ENCODE peak calls at places on chromosomes 13 and 19, in eight cellular contexts. One of them, this sample, is unnamed. For H3K27me3, the result is how much of the 10 kb centered on the place peaks cover.

GRCh38 chr13:71866173-71867091 is 572 bp downstream of the DACH1 start:
- DNase-seq in tibial nerve: no peak
- DNase-seq in right lobe of liver: peak
- DNase-seq in AG04450: no peak
- DNase-seq in IMR-90: no peak
- DNase-seq in body of pancreas: peak
- DNase-seq in astrocyte: no peak
- DNase-seq in lower lobe of right lung: peak
- DNase-seq in this sample: no peak

GRCh38 chr13:62747152-62747551 is 1331.5 kb upstream of the PCDH20 start:
- DNase-seq in tibial nerve: no peak
- DNase-seq in right lobe of liver: no peak
- DNase-seq in AG04450: no peak
- DNase-seq in IMR-90: peak
- DNase-seq in body of pancreas: no peak
- DNase-seq in astrocyte: no peak
- DNase-seq in lower lobe of right lung: no peak
- DNase-seq in this sample: no peak

GRCh38 chr19:16897572-16898056 is 8.8 kb downstream of the F2RL3 start:
- DNase-seq in tibial nerve: no peak
- DNase-seq in right lobe of liver: peak
- DNase-seq in AG04450: no peak
- DNase-seq in IMR-90: no peak
- DNase-seq in body of pancreas: peak
- DNase-seq in astrocyte: peak
- DNase-seq in lower lobe of right lung: peak
- DNase-seq in this sample: no peak

GRCh38 chr19:18428837-18429674 is 8.9 kb downstream of the ISYNA1 start:
- DNase-seq in tibial nerve: no peak
- DNase-seq in right lobe of liver: peak
- DNase-seq in AG04450: no peak
- DNase-seq in IMR-90: peak
- DNase-seq in body of pancreas: peak
- DNase-seq in astrocyte: peak
- DNase-seq in lower lobe of right lung: peak
- DNase-seq in this sample: no peak

GRCh38 chr19:13842294-13843103 is 34.4 kb upstream of the NANOS3 start:
- DNase-seq in tibial nerve: peak
- DNase-seq in right lobe of liver: peak
- DNase-seq in AG04450: no peak
- DNase-seq in IMR-90: peak
- DNase-seq in body of pancreas: peak
- DNase-seq in astrocyte: no peak
- DNase-seq in lower lobe of right lung: peak
- DNase-seq in this sample: no peak

GRCh38 chr19:18009412-18010066 is 1.6 kb downstream of the ARRDC2 start:
- DNase-seq in tibial nerve: no peak
- DNase-seq in right lobe of liver: no peak
- DNase-seq in AG04450: no peak
- DNase-seq in IMR-90: peak
- DNase-seq in body of pancreas: no peak
- DNase-seq in astrocyte: peak
- DNase-seq in lower lobe of right lung: no peak
- DNase-seq in this sample: no peak

GRCh38 chr13:113954046-113954841 is 19.6 kb downstream of the C13orf46 start:
- DNase-seq in tibial nerve: no peak
- DNase-seq in right lobe of liver: peak
- DNase-seq in AG04450: no peak
- DNase-seq in IMR-90: no peak
- DNase-seq in body of pancreas: no peak
- DNase-seq in astrocyte: no peak
- DNase-seq in lower lobe of right lung: peak
- DNase-seq in this sample: no peak

GRCh38 chr19:55098716-55099556 is 18.5 kb downstream of the PPP1R12C start:
- DNase-seq in tibial nerve: no peak
- DNase-seq in right lobe of liver: peak
- DNase-seq in AG04450: no peak
- DNase-seq in IMR-90: no peak
- DNase-seq in body of pancreas: no peak
- DNase-seq in astrocyte: no peak
- DNase-seq in lower lobe of right lung: no peak
- DNase-seq in this sample: no peak

GRCh38 chr19:46958542-46958941 is 61.1 kb upstream of the NPAS1 start:
- DNase-seq in tibial nerve: no peak
- DNase-seq in right lobe of liver: no peak
- DNase-seq in AG04450: no peak
- DNase-seq in IMR-90: peak
- DNase-seq in body of pancreas: no peak
- DNase-seq in astrocyte: peak
- DNase-seq in lower lobe of right lung: no peak
- DNase-seq in this sample: peak

GRCh38 chr13:91632071-91632470 is 233.7 kb downstream of the GPC5 start:
- DNase-seq in tibial nerve: no peak
- DNase-seq in right lobe of liver: no peak
- DNase-seq in AG04450: no peak
- DNase-seq in IMR-90: peak
- DNase-seq in body of pancreas: no peak
- DNase-seq in astrocyte: peak
- DNase-seq in lower lobe of right lung: no peak
- DNase-seq in this sample: no peak

GRCh38 chr13:21625366-21625765 is 21.4 kb upstream of the MICU2 start:
- DNase-seq in tibial nerve: no peak
- DNase-seq in right lobe of liver: no peak
- DNase-seq in AG04450: no peak
- DNase-seq in IMR-90: peak
- DNase-seq in body of pancreas: peak
- DNase-seq in astrocyte: peak
- DNase-seq in lower lobe of right lung: no peak
- DNase-seq in this sample: no peak

GRCh38 chr13:27868639-27869435 is 51.0 kb upstream of the PDX1 start:
- DNase-seq in tibial nerve: no peak
- DNase-seq in right lobe of liver: no peak
- DNase-seq in AG04450: no peak
- DNase-seq in IMR-90: peak
- DNase-seq in body of pancreas: peak
- DNase-seq in astrocyte: no peak
- DNase-seq in lower lobe of right lung: no peak
- DNase-seq in this sample: no peak

GRCh38 chr19:10760268-10760944 is 42.5 kb downstream of the DNM2 start:
- DNase-seq in tibial nerve: no peak
- DNase-seq in right lobe of liver: no peak
- DNase-seq in AG04450: no peak
- DNase-seq in IMR-90: no peak
- DNase-seq in body of pancreas: no peak
- DNase-seq in astrocyte: peak
- DNase-seq in lower lobe of right lung: no peak
- DNase-seq in this sample: no peak

GRCh38 chr13:29165840-29166239 is 345.7 kb downstream of the MTUS2 start:
- DNase-seq in tibial nerve: no peak
- DNase-seq in right lobe of liver: no peak
- DNase-seq in AG04450: no peak
- DNase-seq in IMR-90: no peak
- DNase-seq in body of pancreas: no peak
- DNase-seq in astrocyte: no peak
- DNase-seq in lower lobe of right lung: no peak
- DNase-seq in this sample: no peak

GRCh38 chr13:41034382-41034781 is 15.3 kb upstream of the ELF1 start:
- DNase-seq in tibial nerve: no peak
- DNase-seq in right lobe of liver: no peak
- DNase-seq in AG04450: no peak
- DNase-seq in IMR-90: no peak
- DNase-seq in body of pancreas: no peak
- DNase-seq in astrocyte: no peak
- DNase-seq in lower lobe of right lung: no peak
- DNase-seq in this sample: no peak

GRCh38 chr19:13974073-13974472 is 21.8 kb downstream of the DCAF15 start:
- DNase-seq in tibial nerve: no peak
- DNase-seq in right lobe of liver: no peak
- DNase-seq in AG04450: no peak
- DNase-seq in IMR-90: no peak
- DNase-seq in body of pancreas: no peak
- DNase-seq in astrocyte: no peak
- DNase-seq in lower lobe of right lung: no peak
- DNase-seq in this sample: no peak

GRCh38 chr13:113862191-113862765 is 1.6 kb downstream of the GAS6 start:
- DNase-seq in tibial nerve: no peak
- DNase-seq in right lobe of liver: no peak
- DNase-seq in AG04450: no peak
- DNase-seq in IMR-90: peak
- DNase-seq in body of pancreas: no peak
- DNase-seq in astrocyte: no peak
- DNase-seq in lower lobe of right lung: peak
- DNase-seq in this sample: no peak

GRCh38 chr19:10796653-10797052 is 39.4 kb downstream of the TMED1 start:
- DNase-seq in tibial nerve: no peak
- DNase-seq in right lobe of liver: no peak
- DNase-seq in AG04450: no peak
- DNase-seq in IMR-90: no peak
- DNase-seq in body of pancreas: no peak
- DNase-seq in astrocyte: no peak
- DNase-seq in lower lobe of right lung: no peak
- DNase-seq in this sample: no peak

GRCh38 chr19:5686647-5687359 is 3.3 kb upstream of the RPL36 start:
- DNase-seq in tibial nerve: peak
- DNase-seq in right lobe of liver: peak
- DNase-seq in AG04450: peak
- DNase-seq in IMR-90: peak
- DNase-seq in body of pancreas: peak
- DNase-seq in astrocyte: peak
- DNase-seq in lower lobe of right lung: peak
- DNase-seq in this sample: peak

GRCh38 chr13:40247845-40248244 is 418.6 kb downstream of the FOXO1 start:
- DNase-seq in tibial nerve: no peak
- DNase-seq in right lobe of liver: no peak
- DNase-seq in AG04450: no peak
- DNase-seq in IMR-90: no peak
- DNase-seq in body of pancreas: no peak
- DNase-seq in astrocyte: no peak
- DNase-seq in lower lobe of right lung: no peak
- DNase-seq in this sample: no peak

GRCh38 chr19:46907880-46908279 is 47.1 kb downstream of the ARHGAP35 start:
- DNase-seq in tibial nerve: no peak
- DNase-seq in right lobe of liver: no peak
- DNase-seq in AG04450: no peak
- DNase-seq in IMR-90: no peak
- DNase-seq in body of pancreas: peak
- DNase-seq in astrocyte: no peak
- DNase-seq in lower lobe of right lung: no peak
- DNase-seq in this sample: no peak

GRCh38 chr19:18029617-18030338 is 21.8 kb downstream of the ARRDC2 start:
- DNase-seq in tibial nerve: no peak
- DNase-seq in right lobe of liver: peak
- DNase-seq in AG04450: no peak
- DNase-seq in IMR-90: peak
- DNase-seq in body of pancreas: peak
- DNase-seq in astrocyte: no peak
- DNase-seq in lower lobe of right lung: no peak
- DNase-seq in this sample: no peak

GRCh38 chr19:3270908-3271307 is 46.4 kb downstream of the CELF5 start:
- DNase-seq in tibial nerve: no peak
- DNase-seq in right lobe of liver: no peak
- DNase-seq in AG04450: no peak
- DNase-seq in IMR-90: peak
- DNase-seq in body of pancreas: peak
- DNase-seq in astrocyte: peak
- DNase-seq in lower lobe of right lung: no peak
- DNase-seq in this sample: no peak

GRCh38 chr13:24223341-24224231 is 63.1 kb downstream of the SPATA13 start:
- DNase-seq in tibial nerve: no peak
- DNase-seq in right lobe of liver: no peak
- DNase-seq in AG04450: no peak
- DNase-seq in IMR-90: no peak
- DNase-seq in body of pancreas: no peak
- DNase-seq in astrocyte: no peak
- DNase-seq in lower lobe of right lung: no peak
- DNase-seq in this sample: no peak

GRCh38 chr13:39676315-39676876 is 20.9 kb downstream of the COG6 start:
- DNase-seq in tibial nerve: no peak
- DNase-seq in right lobe of liver: no peak
- DNase-seq in AG04450: no peak
- DNase-seq in IMR-90: peak
- DNase-seq in body of pancreas: peak
- DNase-seq in astrocyte: no peak
- DNase-seq in lower lobe of right lung: no peak
- DNase-seq in this sample: no peak

GRCh38 chr13:101915333-101915732 is 462.9 kb downstream of the ITGBL1 start:
- DNase-seq in tibial nerve: no peak
- DNase-seq in right lobe of liver: no peak
- DNase-seq in AG04450: no peak
- DNase-seq in IMR-90: no peak
- DNase-seq in body of pancreas: no peak
- DNase-seq in astrocyte: no peak
- DNase-seq in lower lobe of right lung: no peak
- DNase-seq in this sample: no peak
- H3K27me3 ChIP-seq in tibial nerve: under half
- H3K27me3 ChIP-seq in right lobe of liver: under half
- H3K27me3 ChIP-seq in AG04450: under half
- H3K27me3 ChIP-seq in IMR-90: under half
- H3K27me3 ChIP-seq in body of pancreas: under half
- H3K27me3 ChIP-seq in astrocyte: under half
- H3K27me3 ChIP-seq in lower lobe of right lung: under half
- H3K27me3 ChIP-seq in this sample: under half

GRCh38 chr19:41915248-41916032 is 12.8 kb downstream of the ERFL start:
- DNase-seq in tibial nerve: no peak
- DNase-seq in right lobe of liver: no peak
- DNase-seq in AG04450: no peak
- DNase-seq in IMR-90: no peak
- DNase-seq in body of pancreas: no peak
- DNase-seq in astrocyte: no peak
- DNase-seq in lower lobe of right lung: no peak
- DNase-seq in this sample: no peak
- H3K4me3 ChIP-seq in tibial nerve: no peak
- H3K4me3 ChIP-seq in right lobe of liver: no peak
- H3K4me3 ChIP-seq in AG04450: no peak
- H3K4me3 ChIP-seq in IMR-90: no peak
- H3K4me3 ChIP-seq in body of pancreas: no peak
- H3K4me3 ChIP-seq in astrocyte: no peak
- H3K4me3 ChIP-seq in lower lobe of right lung: no peak
- H3K4me3 ChIP-seq in this sample: no peak

DNA sequence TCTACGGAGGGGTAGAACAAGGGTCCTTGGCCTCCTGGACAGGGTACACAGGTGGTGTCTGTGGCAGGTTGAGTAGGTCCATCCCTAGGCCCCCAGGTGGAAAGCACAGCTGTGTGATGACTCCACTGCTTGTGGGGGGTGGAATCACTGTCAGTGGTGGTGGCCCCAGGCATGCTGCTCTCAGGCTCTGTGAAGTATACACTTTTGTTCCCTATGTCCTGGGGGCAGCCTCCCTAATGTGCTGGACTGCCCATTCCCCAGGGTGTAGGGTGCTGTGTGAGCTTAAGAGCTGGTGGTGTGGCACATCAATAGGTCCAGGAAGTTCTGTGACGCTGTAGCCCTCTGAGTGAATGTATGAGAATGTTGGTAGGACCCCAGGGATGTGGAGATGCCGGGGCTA is 197.2 kb upstream of the SLC10A2 start:
- DNase-seq in tibial nerve: no peak
- DNase-seq in right lobe of liver: no peak
- DNase-seq in AG04450: no peak
- DNase-seq in IMR-90: no peak
- DNase-seq in body of pancreas: no peak
- DNase-seq in astrocyte: no peak
- DNase-seq in lower lobe of right lung: no peak
- DNase-seq in this sample: no peak
- TF ChIP-seq CTCF in tibial nerve: no peak
- TF ChIP-seq CTCF in right lobe of liver: no peak
- TF ChIP-seq CTCF in AG04450: no peak
- TF ChIP-seq CTCF in IMR-90: no peak
- TF ChIP-seq CTCF in body of pancreas: no peak
- TF ChIP-seq CTCF in astrocyte: no peak
- TF ChIP-seq CTCF in lower lobe of right lung: no peak
- TF ChIP-seq CTCF in this sample: no peak

GRCh38 chr19:919157-920050 is 2.3 kb downstream of the KISS1R start:
- DNase-seq in tibial nerve: no peak
- DNase-seq in right lobe of liver: no peak
- DNase-seq in AG04450: no peak
- DNase-seq in IMR-90: no peak
- DNase-seq in body of pancreas: no peak
- DNase-seq in astrocyte: no peak
- DNase-seq in lower lobe of right lung: no peak
- DNase-seq in this sample: no peak
- H3K27me3 ChIP-seq in tibial nerve: under half
- H3K27me3 ChIP-seq in right lobe of liver: under half
- H3K27me3 ChIP-seq in AG04450: under half
- H3K27me3 ChIP-seq in IMR-90: under half
- H3K27me3 ChIP-seq in body of pancreas: under half
- H3K27me3 ChIP-seq in astrocyte: under half
- H3K27me3 ChIP-seq in lower lobe of right lung: half or more
- H3K27me3 ChIP-seq in this sample: under half

This sample was measured in BJ.